ENCODE peak calls at places on chromosomes 3 and 15, in five cellular contexts. Q is NCI-H1092 treated with DMSO at 0.1 percent for 48 hours; X is HTR-8/SVneo; D is CD4-positive, alpha-beta memory T cell; E is GM13977. S is an unnamed sample.

GRCh38 chr3:28836199-28836598 is 444.7 kb upstream of the RBMS3 start:
- DNase-seq in Q (no peak), E (no peak), X (peak), D (no peak), S (no peak)

GRCh38 chr3:49629866-49630265 is 44.3 kb upstream of the APEH start:
- DNase-seq in X (no peak), E (no peak), Q (no peak), D (no peak), S (no peak)

GRCh38 chr15:84112025-84112424 is 123.5 kb upstream of the GOLGA6L4 start:
- DNase-seq in Q (no peak), D (no peak), X (no peak), E (no peak), S (no peak)

GRCh38 chr3:113498221-113499005 is 16.5 kb downstream of the SPICE1 start:
- DNase-seq in E (no peak), Q (no peak), D (no peak), X (no peak), S (peak)

GRCh38 chr3:111947179-111947727 is 31.6 kb upstream of the ABHD10 start:
- DNase-seq in Q (no peak), D (no peak), X (no peak), E (no peak), S (peak)

GRCh38 chr3:36381311-36381956 is 1.1 kb downstream of the STAC start:
- DNase-seq in Q (no peak), E (no peak), X (no peak), D (no peak), S (no peak)

GRCh38 chr3:128188326-128188725 is 35.0 kb downstream of the EEFSEC start:
- DNase-seq in Q (no peak), X (no peak), D (no peak), E (no peak), S (no peak)

GRCh38 chr3:99579246-99579645 is 59.1 kb upstream of the COL8A1 start:
- DNase-seq in D (no peak), Q (no peak), E (no peak), X (peak), S (no peak)

GRCh38 chr15:33310481-33311311 is at the start of gene RYR3:
- DNase-seq in Q (no peak), X (no peak), D (no peak), E (no peak), S (no peak)

GRCh38 chr3:74129056-74129455 is 485.4 kb downstream of the CNTN3 start:
- DNase-seq in E (no peak), D (no peak), X (no peak), Q (no peak), S (no peak)

GRCh38 chr15:52417501-52417900 is 111.2 kb downstream of the MYO5A start:
- DNase-seq in X (no peak), D (no peak), E (no peak), Q (no peak), S (peak)

GRCh38 chr3:14774431-14774830 is 44.3 kb upstream of the FGD5 start:
- DNase-seq in E (no peak), Q (no peak), X (no peak), D (no peak), S (no peak)

GRCh38 chr3:128133273-128133883 is 9.8 kb upstream of the RUVBL1 start:
- DNase-seq in Q (peak), E (no peak), D (no peak), X (peak), S (peak)

GRCh38 chr3:21509706-21510105 is 241.3 kb downstream of the ZNF385D start:
- DNase-seq in X (no peak), E (no peak), Q (no peak), D (no peak), S (no peak)

GRCh38 chr3:76181213-76181612 is 395.9 kb upstream of the ZNF717 start:
- DNase-seq in X (no peak), Q (no peak), E (no peak), D (no peak), S (no peak)

GRCh38 chr15:47194718-47195117 is 522.6 kb upstream of the SEMA6D start:
- DNase-seq in X (no peak), E (no peak), Q (no peak), D (no peak), S (peak)

GRCh38 chr15:29377141-29377540 is 107.5 kb upstream of the NSMCE3 start:
- DNase-seq in D (no peak), E (no peak), Q (no peak), X (no peak), S (no peak)

GRCh38 chr3:179348325-179349013 is 960 bp downstream of the MFN1 start:
- DNase-seq in D (no peak), E (peak), Q (no peak), X (no peak), S (no peak)

GRCh38 chr3:128923607-128924385 is 44.4 kb downstream of the ACAD9 start:
- DNase-seq in E (no peak), X (no peak), Q (no peak), D (no peak), S (no peak)

GRCh38 chr3:123807820-123808219 is 76.3 kb downstream of the MYLK start:
- DNase-seq in E (no peak), D (no peak), X (no peak), Q (no peak), S (peak)

GRCh38 chr3:181703701-181704420 is 7.9 kb upstream of the SOX2 start:
- DNase-seq in X (no peak), E (no peak), Q (no peak), D (no peak), S (no peak)

GRCh38 chr3:27568393-27568792 is 84.2 kb upstream of the SLC4A7 start:
- DNase-seq in E (no peak), Q (peak), X (peak), D (no peak), S (no peak)

GRCh38 chr3:4812509-4812908 is 166.7 kb upstream of the BHLHE40 start:
- DNase-seq in X (no peak), Q (no peak), D (no peak), E (no peak), S (no peak)

GRCh38 chr15:59570364-59570763 is 41.2 kb upstream of the GCNT3 start:
- DNase-seq in X (no peak), Q (no peak), E (no peak), D (no peak), S (no peak)

GRCh38 chr15:31399544-31400171 is 73.0 kb downstream of the KLF13 start:
- DNase-seq in D (no peak), Q (no peak), X (no peak), E (peak), S (no peak)

GRCh38 chr15:29143909-29144308 is 125.7 kb downstream of the NSMCE3 start:
- DNase-seq in D (no peak), Q (no peak), E (no peak), X (peak), S (no peak)

S was measured in dermis microvascular lymphatic vessel endothelial cell.